ENCODE peak calls at places on chromosomes 2 and 18, in six cellular contexts. One of them, this sample, is unnamed.

GRCh38 chr2:44245068-44245861 is 30.0 kb upstream of the SLC3A1 start:
- DNase-seq in upper lobe of right lung: no peak
- DNase-seq in tibial nerve: no peak
- DNase-seq in K562: no peak
- DNase-seq in CD4-positive, alpha-beta T cell: no peak
- DNase-seq in thoracic aorta: no peak
- DNase-seq in this sample: no peak

GRCh38 chr2:15674637-15675455 is 83.2 kb downstream of the DDX1 start:
- DNase-seq in tibial nerve: no peak
- DNase-seq in upper lobe of right lung: no peak
- DNase-seq in K562: no peak
- DNase-seq in thoracic aorta: no peak
- DNase-seq in CD4-positive, alpha-beta T cell: no peak
- DNase-seq in this sample: no peak

GRCh38 chr18:6798896-6799295 is 69.4 kb downstream of the ARHGAP28 start:
- DNase-seq in CD4-positive, alpha-beta T cell: no peak
- DNase-seq in tibial nerve: no peak
- DNase-seq in thoracic aorta: no peak
- DNase-seq in K562: no peak
- DNase-seq in upper lobe of right lung: no peak
- DNase-seq in this sample: no peak

GRCh38 chr2:68946117-68946516 is 6.6 kb downstream of the GKN2 start:
- DNase-seq in thoracic aorta: no peak
- DNase-seq in CD4-positive, alpha-beta T cell: no peak
- DNase-seq in upper lobe of right lung: no peak
- DNase-seq in tibial nerve: no peak
- DNase-seq in K562: no peak
- DNase-seq in this sample: no peak

GRCh38 chr18:24185805-24186204 is 46.9 kb downstream of the CABYR start:
- DNase-seq in CD4-positive, alpha-beta T cell: no peak
- DNase-seq in upper lobe of right lung: no peak
- DNase-seq in K562: no peak
- DNase-seq in tibial nerve: no peak
- DNase-seq in thoracic aorta: no peak
- DNase-seq in this sample: no peak

GRCh38 chr2:138871312-138871711 is 91.1 kb upstream of the NXPH2 start:
- DNase-seq in thoracic aorta: no peak
- DNase-seq in upper lobe of right lung: no peak
- DNase-seq in K562: no peak
- DNase-seq in CD4-positive, alpha-beta T cell: no peak
- DNase-seq in tibial nerve: no peak
- DNase-seq in this sample: no peak

GRCh38 chr2:216081487-216082387 is at the start of the genes PECR and TMEM169:
- DNase-seq in K562: peak
- DNase-seq in thoracic aorta: peak
- DNase-seq in CD4-positive, alpha-beta T cell: peak
- DNase-seq in tibial nerve: peak
- DNase-seq in upper lobe of right lung: peak
- DNase-seq in this sample: peak

GRCh38 chr2:206275274-206276160 is 1.1 kb downstream of the ZDBF2 start:
- DNase-seq in upper lobe of right lung: no peak
- DNase-seq in tibial nerve: no peak
- DNase-seq in thoracic aorta: no peak
- DNase-seq in CD4-positive, alpha-beta T cell: no peak
- DNase-seq in K562: no peak
- DNase-seq in this sample: no peak

GRCh38 chr2:10775036-10775780 is 37.4 kb downstream of the PDIA6 start:
- DNase-seq in tibial nerve: no peak
- DNase-seq in thoracic aorta: no peak
- DNase-seq in K562: no peak
- DNase-seq in upper lobe of right lung: peak
- DNase-seq in CD4-positive, alpha-beta T cell: no peak
- DNase-seq in this sample: no peak

GRCh38 chr2:172307800-172308199 is 119.6 kb upstream of the ITGA6 start:
- DNase-seq in tibial nerve: no peak
- DNase-seq in K562: no peak
- DNase-seq in CD4-positive, alpha-beta T cell: no peak
- DNase-seq in upper lobe of right lung: no peak
- DNase-seq in thoracic aorta: no peak
- DNase-seq in this sample: no peak

GRCh38 chr18:3427944-3428343 is 22.0 kb upstream of the TGIF1 start:
- DNase-seq in thoracic aorta: no peak
- DNase-seq in upper lobe of right lung: no peak
- DNase-seq in tibial nerve: no peak
- DNase-seq in K562: no peak
- DNase-seq in CD4-positive, alpha-beta T cell: no peak
- DNase-seq in this sample: no peak

GRCh38 chr2:111618953-111619902 is 264.8 kb downstream of the ANAPC1 start:
- DNase-seq in K562: peak
- DNase-seq in upper lobe of right lung: no peak
- DNase-seq in thoracic aorta: no peak
- DNase-seq in tibial nerve: no peak
- DNase-seq in CD4-positive, alpha-beta T cell: no peak
- DNase-seq in this sample: no peak

GRCh38 chr18:53909668-53910067 is 314.8 kb downstream of the MBD2 start:
- DNase-seq in tibial nerve: no peak
- DNase-seq in CD4-positive, alpha-beta T cell: no peak
- DNase-seq in thoracic aorta: no peak
- DNase-seq in upper lobe of right lung: no peak
- DNase-seq in K562: peak
- DNase-seq in this sample: no peak

GRCh38 chr18:34314847-34315246 is 90.1 kb upstream of the NOL4 start:
- DNase-seq in upper lobe of right lung: no peak
- DNase-seq in tibial nerve: no peak
- DNase-seq in thoracic aorta: no peak
- DNase-seq in K562: no peak
- DNase-seq in CD4-positive, alpha-beta T cell: no peak
- DNase-seq in this sample: no peak

GRCh38 chr2:151289972-151290335 is 486 bp upstream of the NMI start:
- DNase-seq in CD4-positive, alpha-beta T cell: no peak
- DNase-seq in tibial nerve: peak
- DNase-seq in K562: peak
- DNase-seq in thoracic aorta: no peak
- DNase-seq in upper lobe of right lung: no peak
- DNase-seq in this sample: peak

GRCh38 chr2:109446531-109447131 is 167.1 kb downstream of the SEPTIN10 start:
- DNase-seq in CD4-positive, alpha-beta T cell: no peak
- DNase-seq in tibial nerve: no peak
- DNase-seq in K562: no peak
- DNase-seq in upper lobe of right lung: no peak
- DNase-seq in thoracic aorta: no peak
- DNase-seq in this sample: no peak

GRCh38 chr18:79607361-79607930 is 72.2 kb upstream of the CTDP1 start:
- DNase-seq in CD4-positive, alpha-beta T cell: no peak
- DNase-seq in K562: no peak
- DNase-seq in tibial nerve: peak
- DNase-seq in thoracic aorta: no peak
- DNase-seq in upper lobe of right lung: peak
- DNase-seq in this sample: no peak

GRCh38 chr2:67048314-67048713 is 348.8 kb upstream of the ETAA1 start:
- DNase-seq in tibial nerve: no peak
- DNase-seq in K562: no peak
- DNase-seq in CD4-positive, alpha-beta T cell: no peak
- DNase-seq in thoracic aorta: no peak
- DNase-seq in upper lobe of right lung: no peak
- DNase-seq in this sample: no peak

GRCh38 chr2:61793389-61793836 is 60.4 kb downstream of the FAM161A start:
- DNase-seq in upper lobe of right lung: peak
- DNase-seq in thoracic aorta: no peak
- DNase-seq in CD4-positive, alpha-beta T cell: peak
- DNase-seq in K562: peak
- DNase-seq in tibial nerve: no peak
- DNase-seq in this sample: no peak

GRCh38 chr2:212548459-212548815 is 9.8 kb upstream of the ERBB4 start:
- DNase-seq in tibial nerve: no peak
- DNase-seq in CD4-positive, alpha-beta T cell: no peak
- DNase-seq in thoracic aorta: no peak
- DNase-seq in upper lobe of right lung: no peak
- DNase-seq in K562: no peak
- DNase-seq in this sample: no peak

GRCh38 chr2:158894078-158894477 is 74.4 kb upstream of the TANC1 start:
- DNase-seq in upper lobe of right lung: no peak
- DNase-seq in CD4-positive, alpha-beta T cell: no peak
- DNase-seq in tibial nerve: no peak
- DNase-seq in thoracic aorta: no peak
- DNase-seq in K562: peak
- DNase-seq in this sample: no peak

GRCh38 chr2:160974803-160975202 is 185.4 kb upstream of the TANK start:
- DNase-seq in upper lobe of right lung: no peak
- DNase-seq in CD4-positive, alpha-beta T cell: no peak
- DNase-seq in K562: no peak
- DNase-seq in thoracic aorta: no peak
- DNase-seq in tibial nerve: no peak
- DNase-seq in this sample: no peak

GRCh38 chr2:160381425-160381951 is 112.1 kb downstream of the RBMS1 start:
- DNase-seq in CD4-positive, alpha-beta T cell: no peak
- DNase-seq in K562: no peak
- DNase-seq in thoracic aorta: no peak
- DNase-seq in tibial nerve: no peak
- DNase-seq in upper lobe of right lung: no peak
- DNase-seq in this sample: no peak

GRCh38 chr2:42200534-42201227 is 31.5 kb downstream of the EML4 start:
- DNase-seq in K562: no peak
- DNase-seq in tibial nerve: no peak
- DNase-seq in upper lobe of right lung: no peak
- DNase-seq in thoracic aorta: no peak
- DNase-seq in CD4-positive, alpha-beta T cell: no peak
- DNase-seq in this sample: no peak

GRCh38 chr2:188456114-188456909 is 164.6 kb downstream of the GULP1 start:
- DNase-seq in K562: peak
- DNase-seq in upper lobe of right lung: no peak
- DNase-seq in thoracic aorta: no peak
- DNase-seq in tibial nerve: no peak
- DNase-seq in CD4-positive, alpha-beta T cell: no peak
- DNase-seq in this sample: no peak

GRCh38 chr2:230323385-230324106 is 3.4 kb upstream of the SP140L start:
- DNase-seq in thoracic aorta: no peak
- DNase-seq in upper lobe of right lung: no peak
- DNase-seq in tibial nerve: no peak
- DNase-seq in K562: peak
- DNase-seq in CD4-positive, alpha-beta T cell: no peak
- DNase-seq in this sample: no peak
- TF ChIP-seq CTCF in thoracic aorta: no peak
- TF ChIP-seq CTCF in upper lobe of right lung: no peak
- TF ChIP-seq CTCF in tibial nerve: no peak
- TF ChIP-seq CTCF in K562: peak
- TF ChIP-seq CTCF in CD4-positive, alpha-beta T cell: no peak
- TF ChIP-seq CTCF in this sample: no peak

GRCh38 chr2:74252036-74252435 is 53.6 kb downstream of the MTHFD2 start:
- DNase-seq in thoracic aorta: no peak
- DNase-seq in upper lobe of right lung: no peak
- DNase-seq in CD4-positive, alpha-beta T cell: no peak
- DNase-seq in tibial nerve: no peak
- DNase-seq in K562: no peak
- DNase-seq in this sample: no peak

GRCh38 chr2:74252862-74253261 is 54.4 kb downstream of the MTHFD2 start:
- DNase-seq in K562: no peak
- DNase-seq in tibial nerve: no peak
- DNase-seq in thoracic aorta: no peak
- DNase-seq in upper lobe of right lung: no peak
- DNase-seq in CD4-positive, alpha-beta T cell: no peak
- DNase-seq in this sample: no peak

GRCh38 chr2:74250189-74250631 is 51.8 kb downstream of the MTHFD2 start:
- DNase-seq in thoracic aorta: no peak
- DNase-seq in upper lobe of right lung: peak
- DNase-seq in K562: peak
- DNase-seq in tibial nerve: no peak
- DNase-seq in CD4-positive, alpha-beta T cell: peak
- DNase-seq in this sample: no peak

GRCh38 chr2:74246496-74247195 is 48.2 kb downstream of the MTHFD2 start:
- DNase-seq in upper lobe of right lung: no peak
- DNase-seq in thoracic aorta: no peak
- DNase-seq in CD4-positive, alpha-beta T cell: no peak
- DNase-seq in tibial nerve: no peak
- DNase-seq in K562: no peak
- DNase-seq in this sample: no peak

GRCh38 chr2:74249406-74250122 is 51.1 kb downstream of the MTHFD2 start:
- DNase-seq in K562: no peak
- DNase-seq in upper lobe of right lung: no peak
- DNase-seq in tibial nerve: no peak
- DNase-seq in thoracic aorta: no peak
- DNase-seq in CD4-positive, alpha-beta T cell: no peak
- DNase-seq in this sample: no peak
- TF ChIP-seq CTCF in K562: no peak
- TF ChIP-seq CTCF in upper lobe of right lung: no peak
- TF ChIP-seq CTCF in tibial nerve: no peak
- TF ChIP-seq CTCF in thoracic aorta: no peak
- TF ChIP-seq CTCF in CD4-positive, alpha-beta T cell: no peak
- TF ChIP-seq CTCF in this sample: no peak

GRCh38 chr18:58579561-58580047 is 49.3 kb downstream of the ALPK2 start:
- DNase-seq in upper lobe of right lung: no peak
- DNase-seq in K562: no peak
- DNase-seq in CD4-positive, alpha-beta T cell: no peak
- DNase-seq in thoracic aorta: no peak
- DNase-seq in tibial nerve: no peak
- DNase-seq in this sample: no peak

GRCh38 chr18:58580078-58580477 is 48.8 kb downstream of the ALPK2 start:
- DNase-seq in upper lobe of right lung: no peak
- DNase-seq in thoracic aorta: no peak
- DNase-seq in K562: no peak
- DNase-seq in tibial nerve: no peak
- DNase-seq in CD4-positive, alpha-beta T cell: no peak
- DNase-seq in this sample: no peak

GRCh38 chr18:58580623-58581022 is 48.3 kb downstream of the ALPK2 start:
- DNase-seq in CD4-positive, alpha-beta T cell: no peak
- DNase-seq in upper lobe of right lung: no peak
- DNase-seq in K562: no peak
- DNase-seq in tibial nerve: no peak
- DNase-seq in thoracic aorta: no peak
- DNase-seq in this sample: no peak

GRCh38 chr18:58578835-58579560 is 49.9 kb downstream of the ALPK2 start:
- DNase-seq in thoracic aorta: no peak
- DNase-seq in tibial nerve: no peak
- DNase-seq in CD4-positive, alpha-beta T cell: no peak
- DNase-seq in K562: no peak
- DNase-seq in upper lobe of right lung: no peak
- DNase-seq in this sample: no peak

GRCh38 chr18:58581265-58581664 is 47.6 kb downstream of the ALPK2 start:
- DNase-seq in K562: no peak
- DNase-seq in CD4-positive, alpha-beta T cell: no peak
- DNase-seq in thoracic aorta: no peak
- DNase-seq in upper lobe of right lung: no peak
- DNase-seq in tibial nerve: no peak
- DNase-seq in this sample: no peak
- TF ChIP-seq CTCF in K562: no peak
- TF ChIP-seq CTCF in CD4-positive, alpha-beta T cell: no peak
- TF ChIP-seq CTCF in thoracic aorta: no peak
- TF ChIP-seq CTCF in upper lobe of right lung: no peak
- TF ChIP-seq CTCF in tibial nerve: no peak
- TF ChIP-seq CTCF in this sample: no peak

GRCh38 chr18:12531747-12532146 is 124.0 kb downstream of the PRELID3A start:
- DNase-seq in CD4-positive, alpha-beta T cell: no peak
- DNase-seq in thoracic aorta: no peak
- DNase-seq in tibial nerve: no peak
- DNase-seq in upper lobe of right lung: no peak
- DNase-seq in K562: no peak
- DNase-seq in this sample: no peak
- TF ChIP-seq CTCF in CD4-positive, alpha-beta T cell: no peak
- TF ChIP-seq CTCF in thoracic aorta: no peak
- TF ChIP-seq CTCF in tibial nerve: no peak
- TF ChIP-seq CTCF in upper lobe of right lung: no peak
- TF ChIP-seq CTCF in K562: peak
- TF ChIP-seq CTCF in this sample: no peak

GRCh38 chr2:194867328-194867727 is 789.7 kb upstream of the SLC39A10 start:
- DNase-seq in thoracic aorta: no peak
- DNase-seq in CD4-positive, alpha-beta T cell: no peak
- DNase-seq in K562: peak
- DNase-seq in upper lobe of right lung: no peak
- DNase-seq in tibial nerve: no peak
- DNase-seq in this sample: no peak
- TF ChIP-seq CTCF in thoracic aorta: no peak
- TF ChIP-seq CTCF in CD4-positive, alpha-beta T cell: peak
- TF ChIP-seq CTCF in K562: no peak
- TF ChIP-seq CTCF in upper lobe of right lung: peak
- TF ChIP-seq CTCF in tibial nerve: peak
- TF ChIP-seq CTCF in this sample: no peak